ENCODE peak calls at places on chromosomes 3 and 15, in seven cellular contexts. N is mucosa of descending colon, M is H1, C is uterus, A is suprapubic skin, U is neural progenitor cell, Q is heart right ventricle. K is an unnamed sample. For H3K4me1, the result is how much of the 10 kb centered on the place peaks cover.

GRCh38 chr15:77402740-77403379 is 17.0 kb downstream of the PEAK1 start:
- DNase-seq in N (no peak), M (no peak), C (no peak), A (no peak), U (no peak), Q (no peak), K (no peak)

GRCh38 chr3:64518950-64519349 is 168.8 kb downstream of the ADAMTS9 start:
- DNase-seq in N (no peak), M (no peak), C (no peak), A (no peak), U (no peak), Q (no peak), K (no peak)

GRCh38 chr3:20023663-20024417 is 11.8 kb upstream of the PP2D1 start:
- DNase-seq in N (peak), M (no peak), C (no peak), A (no peak), U (peak), Q (peak), K (peak)

GRCh38 chr3:55860040-55860439 is 372.9 kb upstream of the WNT5A start:
- DNase-seq in N (no peak), M (no peak), C (no peak), A (no peak), U (no peak), Q (no peak), K (no peak)

GRCh38 chr3:13009132-13009945 is 63.9 kb downstream of the IQSEC1 start:
- DNase-seq in N (peak), M (no peak), C (no peak), A (no peak), U (no peak), Q (peak), K (peak)

GRCh38 chr15:45268135-45268534 is 16.1 kb downstream of the SLC28A2 start:
- DNase-seq in N (peak), M (peak), C (no peak), A (no peak), U (no peak), Q (no peak), K (no peak)

GRCh38 chr3:132254076-132254755 is 63.0 kb upstream of the ACP3 start:
- DNase-seq in N (no peak), M (no peak), C (no peak), A (no peak), U (no peak), Q (no peak), K (no peak)

GRCh38 chr3:156817931-156818765 is 8.0 kb upstream of the LEKR1 start:
- DNase-seq in N (no peak), M (no peak), C (no peak), A (no peak), U (no peak), Q (no peak), K (no peak)

GRCh38 chr3:41195970-41196369 is 3.3 kb upstream of the CTNNB1 start:
- DNase-seq in N (no peak), M (no peak), C (no peak), A (no peak), U (no peak), Q (peak), K (no peak)

GRCh38 chr3:58274027-58274614 is 31.9 kb upstream of the RPP14 start:
- DNase-seq in N (no peak), M (no peak), C (no peak), A (no peak), U (no peak), Q (no peak), K (no peak)

GRCh38 chr3:65006300-65006739 is 318.5 kb upstream of the ADAMTS9 start:
- DNase-seq in N (no peak), M (no peak), C (no peak), A (no peak), U (no peak), Q (no peak), K (no peak)

GRCh38 chr3:153284282-153284938 is 122.4 kb downstream of the RAP2B start:
- DNase-seq in N (peak), M (no peak), C (peak), A (no peak), U (no peak), Q (no peak), K (peak)

GRCh38 chr15:37102315-37103021 is 2.1 kb upstream of the MEIS2 start:
- DNase-seq in N (no peak), M (peak), C (peak), A (no peak), U (peak), Q (no peak), K (no peak)

GRCh38 chr15:50116477-50116876 is 2.6 kb downstream of the ATP8B4 start:
- DNase-seq in N (peak), M (peak), C (no peak), A (no peak), U (peak), Q (no peak), K (no peak)

GRCh38 chr15:42593143-42593542 is 17.7 kb downstream of the STARD9 start:
- DNase-seq in N (no peak), M (no peak), C (peak), A (no peak), U (no peak), Q (peak), K (peak)

GRCh38 chr3:13219077-13219901 is 146.1 kb upstream of the IQSEC1 start:
- DNase-seq in N (no peak), M (no peak), C (no peak), A (no peak), U (no peak), Q (no peak), K (no peak)

GRCh38 chr3:144162042-144162441 is 190.4 kb downstream of the DIPK2A start:
- DNase-seq in N (no peak), M (no peak), C (no peak), A (no peak), U (no peak), Q (no peak), K (no peak)

GRCh38 chr3:67648701-67649100 is 5.7 kb downstream of the SUCLG2 start:
- DNase-seq in N (peak), M (no peak), C (no peak), A (no peak), U (no peak), Q (no peak), K (no peak)
- H3K4me1 ChIP-seq in N (half or more), M (under half), C (under half), A (under half), U (under half), Q (half or more), K (under half)

DNA sequence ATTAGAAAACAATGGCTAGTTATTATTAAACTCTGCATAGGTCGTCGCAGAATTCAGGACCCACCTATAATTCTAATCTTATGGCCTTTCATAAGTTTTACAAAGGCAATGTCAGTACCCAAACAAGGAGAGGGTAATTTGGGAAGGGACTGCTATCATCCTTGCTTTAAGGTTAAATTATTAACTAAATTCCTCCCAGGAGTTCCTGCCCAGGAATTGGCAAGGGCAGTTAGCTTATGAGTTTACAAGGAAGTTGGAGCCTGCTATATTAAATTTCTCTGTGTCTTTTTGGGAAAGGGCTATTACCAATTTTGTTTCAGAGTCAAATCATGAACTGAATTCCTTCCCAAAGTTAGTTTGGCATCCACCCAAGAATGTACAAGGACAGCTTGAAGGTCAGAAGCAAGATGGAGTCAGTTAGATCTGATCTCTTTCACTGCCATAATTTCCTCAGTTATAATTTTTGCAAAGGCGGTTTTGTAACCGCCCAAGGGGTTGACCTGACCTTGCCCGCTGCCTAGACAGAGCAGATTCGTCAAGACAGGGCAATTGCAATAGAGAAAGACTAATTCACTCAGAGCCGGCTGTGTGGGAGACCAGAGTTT is 45.3 kb upstream of the LHFPL4 start:
- DNase-seq in N (peak), M (no peak), C (no peak), A (no peak), U (no peak), Q (no peak), K (no peak)
- H3K4me3 ChIP-seq in N (no peak), M (no peak), C (no peak), A (no peak), U (no peak), Q (no peak), K (no peak)

GRCh38 chr3:27914199-27914598 is 192.1 kb upstream of the EOMES start:
- DNase-seq in N (peak), M (peak), C (no peak), A (no peak), U (peak), Q (no peak), K (no peak)
- TF ChIP-seq CTCF in N (no peak), M (peak), C (no peak), A (no peak), U (peak), Q (no peak), K (no peak)

DNA sequence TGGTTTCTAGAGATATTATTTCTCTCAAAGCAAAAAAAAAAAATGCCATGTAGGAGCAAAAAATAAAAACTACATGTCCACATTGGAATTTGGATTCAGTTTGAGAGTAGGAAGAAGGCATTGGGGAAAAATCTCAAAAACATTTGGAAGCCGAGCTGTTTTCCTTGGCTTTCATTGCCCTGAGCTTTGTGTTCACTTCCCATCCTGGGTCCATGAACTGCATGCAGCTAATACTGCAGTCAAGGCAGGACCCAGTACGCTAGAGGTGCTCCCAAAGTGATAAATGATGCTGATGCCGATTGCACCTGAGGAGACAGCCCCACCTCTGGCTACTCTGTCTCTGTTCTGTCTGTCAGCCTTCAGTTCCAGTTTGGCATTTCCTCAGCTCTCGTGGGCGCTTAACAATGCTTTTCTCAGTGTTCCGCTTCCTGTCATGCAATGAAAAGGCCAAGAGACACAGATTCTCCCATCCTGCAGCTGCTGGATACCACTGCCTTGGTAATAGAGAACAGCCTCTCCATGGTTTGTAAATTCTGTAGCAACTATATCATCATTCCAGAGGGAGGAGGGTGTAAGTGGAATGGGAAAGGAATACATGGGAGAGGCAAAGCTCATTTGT is 181.8 kb downstream of the RYR3 start:
- DNase-seq in N (no peak), M (no peak), C (no peak), A (no peak), U (no peak), Q (no peak), K (no peak)
- H3K4me1 ChIP-seq in N (under half), M (under half), C (under half), A (under half), U (under half), Q (under half), K (under half)

GRCh38 chr3:62373215-62373614 is at the start of gene FEZF2:
- DNase-seq in N (no peak), M (peak), C (no peak), A (no peak), U (peak), Q (no peak), K (no peak)
- H3K4me3 ChIP-seq in N (no peak), M (peak), C (no peak), A (peak), U (peak), Q (peak), K (peak)

DNA sequence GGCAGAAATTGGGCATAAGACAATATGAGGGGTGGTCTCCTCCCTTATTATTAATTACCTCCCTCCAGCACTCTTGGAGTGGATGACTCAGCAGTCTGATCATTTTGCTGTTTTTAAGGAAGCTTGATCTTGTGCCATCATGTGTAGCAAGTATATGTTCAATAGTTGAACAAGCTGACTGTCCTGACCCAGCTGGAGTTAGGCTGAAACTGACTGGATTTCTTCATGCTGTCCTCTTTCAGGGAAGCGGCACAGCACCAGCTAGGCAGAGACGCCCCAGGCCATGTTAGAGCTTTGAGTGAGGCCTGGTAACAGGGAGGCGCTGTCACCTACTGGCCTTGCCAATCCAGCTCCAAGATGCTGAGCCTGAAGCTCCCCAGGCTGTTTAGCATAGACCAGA is 54.4 kb upstream of the KIF23 start:
- DNase-seq in N (no peak), M (no peak), C (no peak), A (no peak), U (no peak), Q (no peak), K (no peak)
- TF ChIP-seq CTCF in N (no peak), M (peak), C (no peak), A (no peak), U (no peak), Q (no peak), K (no peak)

GRCh38 chr15:100829457-100829856 is 50.2 kb upstream of the ALDH1A3 start:
- DNase-seq in N (no peak), M (no peak), C (no peak), A (no peak), U (no peak), Q (no peak), K (no peak)

GRCh38 chr15:100834731-100835130 is 44.9 kb upstream of the ALDH1A3 start:
- DNase-seq in N (no peak), M (no peak), C (no peak), A (no peak), U (no peak), Q (no peak), K (no peak)

GRCh38 chr15:100832178-100832942 is 47.3 kb upstream of the ALDH1A3 start:
- DNase-seq in N (no peak), M (no peak), C (no peak), A (no peak), U (no peak), Q (no peak), K (no peak)

GRCh38 chr15:100833432-100834389 is 45.9 kb upstream of the ALDH1A3 start:
- DNase-seq in N (no peak), M (no peak), C (no peak), A (no peak), U (no peak), Q (no peak), K (no peak)

GRCh38 chr15:100831466-100831865 is 48.2 kb upstream of the ALDH1A3 start:
- DNase-seq in N (no peak), M (no peak), C (no peak), A (no peak), U (no peak), Q (no peak), K (no peak)
- H3K4me1 ChIP-seq in N (under half), M (under half), C (under half), A (under half), U (under half), Q (under half), K (under half)

DNA sequence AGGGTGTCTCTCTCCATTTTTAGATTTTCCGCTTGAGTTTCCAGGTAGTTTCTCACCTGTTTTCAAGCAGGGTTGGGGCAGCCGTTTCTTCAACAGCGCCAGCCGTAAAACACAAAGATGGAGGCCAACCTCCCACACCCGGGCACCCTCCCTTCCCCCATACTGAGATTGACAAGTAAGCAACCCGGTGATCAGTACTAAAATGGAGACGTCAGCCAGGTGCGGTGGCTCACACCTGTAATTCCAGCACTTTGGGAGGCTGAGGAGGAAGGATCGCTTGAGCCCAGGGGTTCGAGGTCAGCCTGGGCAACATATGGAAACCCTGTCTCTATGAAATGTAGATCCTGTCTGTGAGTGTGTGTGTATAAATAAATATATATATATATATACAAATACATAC is 903 bp upstream of the ZSCAN2 start:
- DNase-seq in N (no peak), M (no peak), C (no peak), A (no peak), U (no peak), Q (no peak), K (no peak)
- H3K4me3 ChIP-seq in N (no peak), M (no peak), C (peak), A (peak), U (no peak), Q (peak), K (peak)

DNA sequence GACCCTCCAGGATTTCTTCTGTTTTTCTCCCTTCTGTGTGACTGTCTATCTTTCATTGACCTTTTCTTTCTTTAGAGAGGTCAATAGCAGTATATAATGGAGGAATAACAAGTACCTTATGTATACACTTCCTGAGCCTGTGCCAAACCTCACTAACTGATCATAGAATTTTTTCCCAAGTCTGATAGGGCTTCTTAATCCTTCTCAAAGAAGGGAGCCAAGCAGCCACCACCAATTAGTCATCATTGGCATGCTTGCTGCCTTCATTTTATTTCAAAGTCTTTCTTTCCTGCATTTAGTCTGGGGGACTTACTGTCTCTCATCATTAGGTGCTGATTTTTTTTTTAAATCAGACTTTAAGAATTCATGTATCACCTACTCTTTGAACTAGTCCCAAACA is 327.0 kb downstream of the FEZF2 start:
- DNase-seq in N (no peak), M (no peak), C (no peak), A (no peak), U (no peak), Q (no peak), K (no peak)
- TF ChIP-seq CTCF in N (no peak), M (no peak), C (no peak), A (no peak), U (no peak), Q (no peak), K (no peak)

GRCh38 chr15:85405467-85405866 is 25.1 kb downstream of the AKAP13 start:
- DNase-seq in N (no peak), M (no peak), C (no peak), A (no peak), U (no peak), Q (no peak), K (no peak)

GRCh38 chr15:85404156-85404921 is 23.9 kb downstream of the AKAP13 start:
- DNase-seq in N (no peak), M (no peak), C (no peak), A (no peak), U (no peak), Q (no peak), K (no peak)

GRCh38 chr15:85402195-85402921 is 22.0 kb downstream of the AKAP13 start:
- DNase-seq in N (no peak), M (no peak), C (no peak), A (no peak), U (no peak), Q (no peak), K (no peak)

GRCh38 chr15:85404922-85405293 is 24.5 kb downstream of the AKAP13 start:
- DNase-seq in N (no peak), M (no peak), C (no peak), A (no peak), U (peak), Q (no peak), K (no peak)

GRCh38 chr15:85403745-85404144 is 23.3 kb downstream of the AKAP13 start:
- DNase-seq in N (no peak), M (no peak), C (no peak), A (no peak), U (no peak), Q (no peak), K (peak)
- H3K4me1 ChIP-seq in N (under half), M (under half), C (under half), A (half or more), U (half or more), Q (half or more), K (half or more)